ENCODE peak calls at places on chromosomes 1 and 21, in seven cellular contexts. One of them, this sample, is unnamed.

GRCh38 chr1:15762546-15762945 is 4.0 kb downstream of the FBLIM1 start:
- DNase-seq in mesenchymal stem cell: no peak
- DNase-seq in OCI-LY7: no peak
- DNase-seq in neural progenitor cell: no peak
- DNase-seq in PC-3: no peak
- DNase-seq in MM.1S: no peak
- DNase-seq in fibroblast of lung: no peak
- DNase-seq in this sample: no peak

GRCh38 chr1:54069792-54070548 is 16.6 kb downstream of the TCEANC2 start:
- DNase-seq in PC-3: peak; percentile 75
- DNase-seq in fibroblast of lung: peak; percentile 74
- DNase-seq in MM.1S: peak; percentile 70
- DNase-seq in neural progenitor cell: peak; percentile 30
- DNase-seq in mesenchymal stem cell: peak; percentile 76
- DNase-seq in OCI-LY7: peak; percentile 69
- DNase-seq in this sample: peak; percentile 78

GRCh38 chr1:34736711-34737110 is 18.1 kb upstream of the GJB5 start:
- DNase-seq in mesenchymal stem cell: no peak
- DNase-seq in OCI-LY7: no peak
- DNase-seq in neural progenitor cell: no peak
- DNase-seq in fibroblast of lung: no peak
- DNase-seq in PC-3: no peak
- DNase-seq in MM.1S: no peak
- DNase-seq in this sample: no peak

GRCh38 chr1:14539953-14540563 is 58.4 kb upstream of the KAZN start:
- DNase-seq in fibroblast of lung: no peak
- DNase-seq in OCI-LY7: peak; percentile 68
- DNase-seq in mesenchymal stem cell: no peak
- DNase-seq in PC-3: no peak
- DNase-seq in MM.1S: no peak
- DNase-seq in neural progenitor cell: no peak
- DNase-seq in this sample: peak; percentile 84

GRCh38 chr1:89719502-89720306 is 86.8 kb downstream of the LRRC8C start:
- DNase-seq in mesenchymal stem cell: peak; percentile 75
- DNase-seq in PC-3: no peak
- DNase-seq in fibroblast of lung: peak; percentile 67
- DNase-seq in MM.1S: peak; percentile 85
- DNase-seq in neural progenitor cell: peak; percentile 50
- DNase-seq in OCI-LY7: peak; percentile 66
- DNase-seq in this sample: peak; percentile 56

GRCh38 chr1:1889847-1890505 is 911 bp downstream of the GNB1 start:
- DNase-seq in OCI-LY7: peak; percentile 71
- DNase-seq in neural progenitor cell: peak; percentile 60
- DNase-seq in fibroblast of lung: peak; percentile 40
- DNase-seq in MM.1S: peak; percentile 45
- DNase-seq in PC-3: peak; percentile 35
- DNase-seq in mesenchymal stem cell: peak; percentile 50
- DNase-seq in this sample: peak; percentile 82

GRCh38 chr1:165958306-165958705 is 130.9 kb downstream of the UCK2 start:
- DNase-seq in neural progenitor cell: no peak
- DNase-seq in OCI-LY7: no peak
- DNase-seq in PC-3: no peak
- DNase-seq in fibroblast of lung: no peak
- DNase-seq in mesenchymal stem cell: no peak
- DNase-seq in MM.1S: no peak
- DNase-seq in this sample: no peak

GRCh38 chr1:115475901-115476300 is 137.9 kb upstream of the NGF start:
- DNase-seq in neural progenitor cell: no peak
- DNase-seq in MM.1S: no peak
- DNase-seq in mesenchymal stem cell: no peak
- DNase-seq in fibroblast of lung: no peak
- DNase-seq in OCI-LY7: no peak
- DNase-seq in PC-3: no peak
- DNase-seq in this sample: no peak

GRCh38 chr1:167898578-167899222 is 15.2 kb downstream of the ADCY10 start:
- DNase-seq in neural progenitor cell: no peak
- DNase-seq in OCI-LY7: no peak
- DNase-seq in fibroblast of lung: no peak
- DNase-seq in MM.1S: no peak
- DNase-seq in PC-3: no peak
- DNase-seq in mesenchymal stem cell: no peak
- DNase-seq in this sample: no peak

GRCh38 chr1:89104147-89104546 is 21.8 kb downstream of the GBP2 start:
- DNase-seq in MM.1S: no peak
- DNase-seq in PC-3: no peak
- DNase-seq in neural progenitor cell: no peak
- DNase-seq in OCI-LY7: no peak
- DNase-seq in mesenchymal stem cell: no peak
- DNase-seq in fibroblast of lung: no peak
- DNase-seq in this sample: no peak

GRCh38 chr21:36966066-36966845 is at the start of gene HLCS:
- DNase-seq in MM.1S: peak; percentile 91
- DNase-seq in PC-3: peak; percentile 85
- DNase-seq in fibroblast of lung: peak; percentile 49
- DNase-seq in neural progenitor cell: peak; percentile 87
- DNase-seq in mesenchymal stem cell: peak; percentile 55
- DNase-seq in OCI-LY7: peak; percentile 87
- DNase-seq in this sample: peak; percentile 94

GRCh38 chr1:169681094-169681493 is 30.3 kb downstream of the SELL start:
- DNase-seq in neural progenitor cell: no peak
- DNase-seq in MM.1S: no peak
- DNase-seq in fibroblast of lung: no peak
- DNase-seq in PC-3: no peak
- DNase-seq in OCI-LY7: peak; percentile 19
- DNase-seq in mesenchymal stem cell: no peak
- DNase-seq in this sample: no peak

GRCh38 chr1:20069932-20070331 is at the start of gene PLA2G5:
- DNase-seq in OCI-LY7: no peak
- DNase-seq in MM.1S: no peak
- DNase-seq in neural progenitor cell: peak; percentile 26
- DNase-seq in mesenchymal stem cell: no peak
- DNase-seq in PC-3: no peak
- DNase-seq in fibroblast of lung: peak; percentile 21
- DNase-seq in this sample: no peak

GRCh38 chr21:44960141-44961092 is 20.6 kb downstream of the SLX9 start:
- DNase-seq in MM.1S: no peak
- DNase-seq in neural progenitor cell: no peak
- DNase-seq in PC-3: no peak
- DNase-seq in fibroblast of lung: no peak
- DNase-seq in mesenchymal stem cell: no peak
- DNase-seq in OCI-LY7: no peak
- DNase-seq in this sample: no peak

GRCh38 chr1:147837129-147837776 is 65.3 kb upstream of the GJA8 start:
- DNase-seq in MM.1S: no peak
- DNase-seq in PC-3: no peak
- DNase-seq in neural progenitor cell: peak; percentile 15
- DNase-seq in OCI-LY7: no peak
- DNase-seq in fibroblast of lung: no peak
- DNase-seq in mesenchymal stem cell: no peak
- DNase-seq in this sample: no peak

GRCh38 chr21:25402134-25402957 is 204.9 kb downstream of the MRPL39 start:
- DNase-seq in fibroblast of lung: no peak
- DNase-seq in mesenchymal stem cell: no peak
- DNase-seq in PC-3: no peak
- DNase-seq in neural progenitor cell: no peak
- DNase-seq in MM.1S: no peak
- DNase-seq in OCI-LY7: no peak
- DNase-seq in this sample: no peak

GRCh38 chr1:30397576-30397975 is 325.8 kb downstream of the MATN1 start:
- DNase-seq in OCI-LY7: no peak
- DNase-seq in mesenchymal stem cell: no peak
- DNase-seq in neural progenitor cell: no peak
- DNase-seq in MM.1S: no peak
- DNase-seq in fibroblast of lung: no peak
- DNase-seq in PC-3: no peak
- DNase-seq in this sample: no peak

GRCh38 chr1:57325117-57325516 is 98.7 kb downstream of the DAB1 start:
- DNase-seq in neural progenitor cell: no peak
- DNase-seq in mesenchymal stem cell: no peak
- DNase-seq in MM.1S: no peak
- DNase-seq in PC-3: no peak
- DNase-seq in OCI-LY7: no peak
- DNase-seq in fibroblast of lung: no peak
- DNase-seq in this sample: no peak

GRCh38 chr1:19811206-19811851 is 3.8 kb downstream of the RNF186 start:
- DNase-seq in MM.1S: peak; percentile 50
- DNase-seq in mesenchymal stem cell: peak; percentile 44
- DNase-seq in neural progenitor cell: peak; percentile 68
- DNase-seq in OCI-LY7: peak; percentile 42
- DNase-seq in fibroblast of lung: peak; percentile 64
- DNase-seq in PC-3: peak; percentile 47
- DNase-seq in this sample: peak; percentile 79

GRCh38 chr21:16455978-16456377 is 726.2 kb downstream of the USP25 start:
- DNase-seq in PC-3: no peak
- DNase-seq in mesenchymal stem cell: no peak
- DNase-seq in fibroblast of lung: peak; percentile 40
- DNase-seq in neural progenitor cell: no peak
- DNase-seq in MM.1S: no peak
- DNase-seq in OCI-LY7: no peak
- DNase-seq in this sample: no peak

GRCh38 chr1:201559679-201560162 is 20.8 kb downstream of the NAV1 start:
- DNase-seq in mesenchymal stem cell: peak; percentile 85
- DNase-seq in neural progenitor cell: peak; percentile 90
- DNase-seq in MM.1S: peak; percentile 81
- DNase-seq in PC-3: peak; percentile 71
- DNase-seq in fibroblast of lung: peak; percentile 85
- DNase-seq in OCI-LY7: peak; percentile 76
- DNase-seq in this sample: peak; percentile 90
- H2AFZ ChIP-seq in mesenchymal stem cell: no peak overlapping the region
- H2AFZ ChIP-seq in neural progenitor cell: peak overlapping the region; percentile 59
- H2AFZ ChIP-seq in MM.1S: peak overlapping the region; percentile 21
- H2AFZ ChIP-seq in PC-3: peak overlapping the region; percentile 90
- H2AFZ ChIP-seq in fibroblast of lung: no peak overlapping the region
- H2AFZ ChIP-seq in OCI-LY7: peak overlapping the region; percentile 63
- H2AFZ ChIP-seq in this sample: no peak overlapping the region

DNA sequence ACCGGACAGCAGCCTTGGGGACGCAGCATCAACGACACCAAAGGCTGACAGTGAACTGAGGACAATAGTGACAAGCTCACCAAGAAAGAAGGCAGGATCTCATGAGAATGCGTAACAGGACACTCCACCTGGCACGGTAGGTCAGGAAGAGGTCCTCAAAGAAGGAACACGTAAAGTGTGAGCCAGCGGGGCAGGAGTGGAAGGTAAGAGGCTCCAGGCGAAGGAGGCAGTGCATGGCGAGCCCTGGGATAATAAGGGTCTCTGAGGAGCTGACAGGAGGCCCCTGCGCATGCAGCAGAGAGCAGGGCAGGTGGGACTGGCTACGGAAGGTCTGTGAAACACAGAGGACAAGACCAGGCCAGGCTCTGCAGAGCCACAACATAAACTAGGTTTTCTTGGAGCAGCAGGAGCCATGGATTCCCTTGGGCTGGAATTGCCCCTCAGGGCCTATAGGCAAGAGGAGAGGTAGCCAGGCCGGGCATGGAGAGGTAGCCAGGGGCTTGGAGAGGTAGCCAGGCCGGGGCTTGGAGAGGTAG is 8.2 kb downstream of the LSS start:
- DNase-seq in neural progenitor cell: no peak
- DNase-seq in mesenchymal stem cell: no peak
- DNase-seq in PC-3: no peak
- DNase-seq in OCI-LY7: no peak
- DNase-seq in MM.1S: no peak
- DNase-seq in fibroblast of lung: no peak
- DNase-seq in this sample: no peak
- H3K36me3 ChIP-seq in neural progenitor cell: no peaks in the 10 kb centered on the region
- H3K36me3 ChIP-seq in mesenchymal stem cell: peaks cover 70% of the 10 kb centered on the region
- H3K36me3 ChIP-seq in PC-3: no peaks in the 10 kb centered on the region
- H3K36me3 ChIP-seq in OCI-LY7: peaks cover 36% of the 10 kb centered on the region
- H3K36me3 ChIP-seq in MM.1S: peaks cover 7% of the 10 kb centered on the region
- H3K36me3 ChIP-seq in fibroblast of lung: peaks cover 41% of the 10 kb centered on the region
- H3K36me3 ChIP-seq in this sample: no peaks in the 10 kb centered on the region

GRCh38 chr1:160255761-160256300 is 6.5 kb downstream of the DCAF8 start:
- DNase-seq in mesenchymal stem cell: no peak
- DNase-seq in fibroblast of lung: no peak
- DNase-seq in PC-3: no peak
- DNase-seq in neural progenitor cell: no peak
- DNase-seq in OCI-LY7: no peak
- DNase-seq in MM.1S: no peak
- DNase-seq in this sample: no peak

GRCh38 chr1:160256396-160257046 is 5.8 kb downstream of the DCAF8 start:
- DNase-seq in MM.1S: no peak
- DNase-seq in neural progenitor cell: no peak
- DNase-seq in mesenchymal stem cell: peak; percentile 68
- DNase-seq in PC-3: peak; percentile 55
- DNase-seq in OCI-LY7: no peak
- DNase-seq in fibroblast of lung: peak; percentile 83
- DNase-seq in this sample: no peak

GRCh38 chr1:160247053-160247452 is 15.3 kb downstream of the DCAF8 start:
- DNase-seq in PC-3: no peak
- DNase-seq in fibroblast of lung: no peak
- DNase-seq in neural progenitor cell: no peak
- DNase-seq in OCI-LY7: no peak
- DNase-seq in MM.1S: no peak
- DNase-seq in mesenchymal stem cell: no peak
- DNase-seq in this sample: no peak

GRCh38 chr1:160251006-160251405 is 11.3 kb downstream of the DCAF8 start:
- DNase-seq in PC-3: no peak
- DNase-seq in OCI-LY7: no peak
- DNase-seq in fibroblast of lung: no peak
- DNase-seq in neural progenitor cell: no peak
- DNase-seq in mesenchymal stem cell: no peak
- DNase-seq in MM.1S: no peak
- DNase-seq in this sample: no peak

GRCh38 chr1:160251687-160252526 is 10.4 kb downstream of the DCAF8 start:
- DNase-seq in MM.1S: peak; percentile 84
- DNase-seq in mesenchymal stem cell: peak; percentile 83
- DNase-seq in neural progenitor cell: peak; percentile 91
- DNase-seq in fibroblast of lung: peak; percentile 83
- DNase-seq in PC-3: peak; percentile 86
- DNase-seq in OCI-LY7: peak; percentile 83
- DNase-seq in this sample: peak; percentile 85
- H3K4me1 ChIP-seq in MM.1S: no peaks in the 10 kb centered on the region
- H3K4me1 ChIP-seq in mesenchymal stem cell: peaks cover 5% of the 10 kb centered on the region
- H3K4me1 ChIP-seq in neural progenitor cell: peaks cover 4% of the 10 kb centered on the region
- H3K4me1 ChIP-seq in fibroblast of lung: peaks cover 3% of the 10 kb centered on the region
- H3K4me1 ChIP-seq in PC-3: peaks cover 6% of the 10 kb centered on the region
- H3K4me1 ChIP-seq in OCI-LY7: no peaks in the 10 kb centered on the region
- H3K4me1 ChIP-seq in this sample: no peaks in the 10 kb centered on the region

GRCh38 chr1:156295391-156295947 is at the start of gene GLMP:
- DNase-seq in MM.1S: peak; percentile 77
- DNase-seq in fibroblast of lung: peak; percentile 81
- DNase-seq in OCI-LY7: no peak
- DNase-seq in neural progenitor cell: peak; percentile 62
- DNase-seq in mesenchymal stem cell: peak; percentile 63
- DNase-seq in PC-3: peak; percentile 69
- DNase-seq in this sample: peak; percentile 85

GRCh38 chr1:156293895-156294294 is 1.6 kb downstream of the GLMP start:
- DNase-seq in OCI-LY7: no peak
- DNase-seq in MM.1S: peak; percentile 4
- DNase-seq in PC-3: no peak
- DNase-seq in fibroblast of lung: no peak
- DNase-seq in mesenchymal stem cell: no peak
- DNase-seq in neural progenitor cell: no peak
- DNase-seq in this sample: no peak

GRCh38 chr1:156289857-156290256 is 5.6 kb downstream of the GLMP start:
- DNase-seq in neural progenitor cell: no peak
- DNase-seq in OCI-LY7: no peak
- DNase-seq in MM.1S: no peak
- DNase-seq in fibroblast of lung: no peak
- DNase-seq in mesenchymal stem cell: no peak
- DNase-seq in PC-3: no peak
- DNase-seq in this sample: no peak

GRCh38 chr1:156293098-156293434 is 2.4 kb downstream of the GLMP start:
- DNase-seq in fibroblast of lung: no peak
- DNase-seq in PC-3: no peak
- DNase-seq in OCI-LY7: no peak
- DNase-seq in MM.1S: peak; percentile 4
- DNase-seq in neural progenitor cell: no peak
- DNase-seq in mesenchymal stem cell: no peak
- DNase-seq in this sample: no peak

GRCh38 chr1:156291226-156292061 is 4.0 kb downstream of the GLMP start:
- DNase-seq in fibroblast of lung: peak; percentile 81
- DNase-seq in PC-3: peak; percentile 76
- DNase-seq in mesenchymal stem cell: peak; percentile 88
- DNase-seq in OCI-LY7: no peak
- DNase-seq in MM.1S: peak; percentile 15
- DNase-seq in neural progenitor cell: peak; percentile 92
- DNase-seq in this sample: peak; percentile 90
- H2AFZ ChIP-seq in fibroblast of lung: peak overlapping the region; percentile 94
- H2AFZ ChIP-seq in PC-3: peak overlapping the region; percentile 87
- H2AFZ ChIP-seq in mesenchymal stem cell: peak overlapping the region; percentile 79
- H2AFZ ChIP-seq in OCI-LY7: no peak overlapping the region
- H2AFZ ChIP-seq in MM.1S: no peak overlapping the region
- H2AFZ ChIP-seq in neural progenitor cell: peak overlapping the region; percentile 77
- H2AFZ ChIP-seq in this sample: peak overlapping the region; percentile 41